ENCODE peak calls at places on chromosomes 6 and 20, in ten cellular contexts. G is stimulated activated naive CD8-positive, alpha-beta T cell treated with anti-CD3 and anti-CD28 coated beads, Interleukin-15, Interleukin-2, amounts not matched to agents 100 U/mL and 50 U/mL, for 24 hours; X is tibial nerve; A is OCI-LY7; P is activated gamma-delta T cell; M is NAMALWA; D is astrocyte of the spinal cord; U is hypothalamus; S is adrenal gland; V is endothelial cell. O is an unnamed sample.

GRCh38 chr6:147941143-147941542 is 401.5 kb upstream of the SASH1 start:
- DNase-seq in G (no peak), X (no peak), A (no peak), P (no peak), M (no peak), D (peak), U (no peak), S (no peak), V (no peak), O (no peak)

GRCh38 chr6:158649289-158650143 is at the start of gene SYTL3:
- DNase-seq in G (peak), X (no peak), A (peak), P (peak), M (peak), D (peak), U (peak), S (peak), V (no peak), O (peak)

GRCh38 chr6:139398658-139399057 is 24.2 kb upstream of the CITED2 start:
- DNase-seq in G (no peak), X (no peak), A (no peak), P (no peak), M (no peak), D (no peak), U (no peak), S (no peak), V (no peak), O (no peak)

GRCh38 chr6:35219683-35220326 is 6.0 kb downstream of the SCUBE3 start:
- DNase-seq in G (no peak), X (no peak), A (no peak), P (no peak), M (no peak), D (no peak), U (no peak), S (no peak), V (no peak), O (no peak)

GRCh38 chr6:21595265-21595950 is 1.9 kb downstream of the SOX4 start:
- DNase-seq in G (peak), X (peak), A (peak), P (no peak), M (peak), D (peak), U (no peak), S (peak), V (peak), O (peak)

GRCh38 chr6:100260584-100260983 is 204.1 kb downstream of the SIM1 start:
- DNase-seq in G (no peak), X (no peak), A (no peak), P (no peak), M (no peak), D (no peak), U (no peak), S (no peak), V (no peak), O (no peak)

GRCh38 chr6:139124887-139125672 is 9.8 kb upstream of the HECA start:
- DNase-seq in G (peak), X (peak), A (peak), P (no peak), M (peak), D (peak), U (no peak), S (peak), V (peak), O (peak)

GRCh38 chr20:10861619-10862018 is 187.8 kb upstream of the JAG1 start:
- DNase-seq in G (no peak), X (no peak), A (no peak), P (no peak), M (no peak), D (peak), U (no peak), S (no peak), V (no peak), O (no peak)

GRCh38 chr6:161068296-161068695 is 76.7 kb downstream of the MAP3K4 start:
- DNase-seq in G (no peak), X (no peak), A (no peak), P (no peak), M (no peak), D (no peak), U (no peak), S (no peak), V (no peak), O (no peak)

GRCh38 chr20:17669306-17669931 is 12.6 kb downstream of the RRBP1 start:
- DNase-seq in G (no peak), X (no peak), A (no peak), P (no peak), M (no peak), D (no peak), U (no peak), S (no peak), V (no peak), O (no peak)

GRCh38 chr20:1275919-1276318 is 9.8 kb downstream of the SNPH start:
- DNase-seq in G (no peak), X (no peak), A (no peak), P (no peak), M (no peak), D (no peak), U (no peak), S (no peak), V (no peak), O (no peak)

GRCh38 chr6:109872968-109873545 is 105.1 kb upstream of the GPR6 start:
- DNase-seq in G (no peak), X (no peak), A (no peak), P (no peak), M (no peak), D (no peak), U (peak), S (no peak), V (no peak), O (no peak)

GRCh38 chr20:64033981-64034493 is 1.9 kb upstream of the C20orf204 start:
- DNase-seq in G (no peak), X (no peak), A (no peak), P (no peak), M (no peak), D (no peak), U (no peak), S (no peak), V (no peak), O (no peak)

GRCh38 chr20:25253606-25254275 is 5.9 kb downstream of the PYGB start:
- DNase-seq in G (no peak), X (no peak), A (no peak), P (no peak), M (no peak), D (no peak), U (no peak), S (no peak), V (no peak), O (no peak)

GRCh38 chr6:89161326-89162046 is 15.6 kb downstream of the PM20D2 start:
- DNase-seq in G (no peak), X (no peak), A (no peak), P (no peak), M (no peak), D (peak), U (no peak), S (no peak), V (no peak), O (no peak)

GRCh38 chr6:17305219-17306001 is 24.2 kb downstream of the RBM24 start:
- DNase-seq in G (no peak), X (no peak), A (no peak), P (no peak), M (no peak), D (peak), U (no peak), S (no peak), V (no peak), O (no peak)

GRCh38 chr6:22673474-22673873 is 104.1 kb downstream of the HDGFL1 start:
- DNase-seq in G (no peak), X (no peak), A (no peak), P (no peak), M (no peak), D (no peak), U (no peak), S (no peak), V (no peak), O (no peak)

GRCh38 chr6:52519618-52520017 is 57.2 kb downstream of the TRAM2 start:
- DNase-seq in G (no peak), X (no peak), A (no peak), P (no peak), M (no peak), D (no peak), U (no peak), S (no peak), V (no peak), O (no peak)

GRCh38 chr20:16459019-16459700 is 114.1 kb downstream of the KIF16B start:
- DNase-seq in G (no peak), X (no peak), A (no peak), P (no peak), M (no peak), D (peak), U (peak), S (peak), V (no peak), O (no peak)

GRCh38 chr6:90008908-90009501 is 114.7 kb downstream of the GJA10 start:
- DNase-seq in G (no peak), X (no peak), A (no peak), P (no peak), M (no peak), D (peak), U (no peak), S (no peak), V (no peak), O (no peak)

GRCh38 chr20:31666258-31667042 is 28.7 kb downstream of the COX4I2 start:
- DNase-seq in G (no peak), X (no peak), A (peak), P (no peak), M (no peak), D (no peak), U (peak), S (peak), V (no peak), O (no peak)

GRCh38 chr6:77124604-77125003 is 338.7 kb downstream of the HTR1B start:
- DNase-seq in G (no peak), X (no peak), A (no peak), P (no peak), M (no peak), D (peak), U (no peak), S (no peak), V (no peak), O (no peak)

GRCh38 chr6:143529095-143529494 is 17.6 kb upstream of the FUCA2 start:
- DNase-seq in G (no peak), X (no peak), A (no peak), P (no peak), M (peak), D (no peak), U (no peak), S (no peak), V (no peak), O (no peak)

GRCh38 chr6:85449818-85450577 is at the start of gene NT5E:
- DNase-seq in G (peak), X (peak), A (no peak), P (peak), M (no peak), D (peak), U (peak), S (peak), V (peak), O (peak)

GRCh38 chr6:2579241-2579761 is 171.4 kb downstream of the MYLK4 start:
- DNase-seq in G (no peak), X (no peak), A (no peak), P (no peak), M (no peak), D (no peak), U (no peak), S (peak), V (no peak), O (no peak)

GRCh38 chr6:169864148-169865030 is 113.0 kb downstream of the ERMARD start:
- DNase-seq in G (no peak), X (no peak), A (peak), P (no peak), M (peak), D (no peak), U (no peak), S (no peak), V (no peak), O (no peak)